ENCODE peak calls at places on chromosome 21, in seven cellular contexts. O, H, P, Q, U, D and B are unnamed samples.

GRCh38 chr21:41640756-41641509 is 125.9 kb downstream of the RIPK4 start:
- DNase-seq in O (no peak), H (no peak), P (no peak), Q (peak), U (no peak), D (no peak), B (no peak)

GRCh38 chr21:46264046-46264689 is 21.2 kb downstream of the MCM3AP start:
- DNase-seq in O (no peak), H (no peak), P (no peak), Q (no peak), U (no peak), D (no peak), B (no peak)

GRCh38 chr21:16755061-16755460 is 757.8 kb upstream of the CXADR start:
- DNase-seq in O (no peak), H (no peak), P (no peak), Q (no peak), U (no peak), D (no peak), B (no peak)

GRCh38 chr21:40618216-40618615 is 228.7 kb downstream of the DSCAM start:
- DNase-seq in O (no peak), H (no peak), P (no peak), Q (no peak), U (no peak), D (no peak), B (no peak)

GRCh38 chr21:16644690-16645089 is 868.2 kb upstream of the CXADR start:
- DNase-seq in O (no peak), H (no peak), P (no peak), Q (peak), U (no peak), D (no peak), B (no peak)

GRCh38 chr21:43654806-43655489 is 4.3 kb downstream of the HSF2BP start:
- DNase-seq in O (no peak), H (no peak), P (no peak), Q (peak), U (no peak), D (no peak), B (no peak)

GRCh38 chr21:43981151-43981870 is 30.8 kb upstream of the TRAPPC10 start:
- DNase-seq in O (no peak), H (no peak), P (no peak), Q (peak), U (no peak), D (no peak), B (no peak)

GRCh38 chr21:34889287-34889536 is 159.9 kb downstream of the RUNX1 start:
- DNase-seq in O (peak), H (peak), P (peak), Q (peak), U (peak), D (no peak), B (peak)